ENCODE peak calls at places on chromosome 16, in four cellular contexts. One of them, this sample, is unnamed.

GRCh38 chr16:30621765-30622164 is 11.6 kb upstream of the ZNF689 start:
- DNase-seq in H9: no peak
- DNase-seq in IMR-90: peak; percentile 7
- DNase-seq in H1: no peak
- DNase-seq in this sample: no peak

GRCh38 chr16:57826040-57826434 is 23.7 kb upstream of the KIFC3 start:
- DNase-seq in IMR-90: no peak
- DNase-seq in H1: no peak
- DNase-seq in H9: no peak
- DNase-seq in this sample: no peak

GRCh38 chr16:58543685-58544084 is 28.4 kb downstream of the SETD6 start:
- DNase-seq in IMR-90: no peak
- DNase-seq in H9: no peak
- DNase-seq in H1: no peak
- DNase-seq in this sample: no peak

GRCh38 chr16:57824880-57825279 is 22.6 kb upstream of the KIFC3 start:
- DNase-seq in H1: no peak
- DNase-seq in H9: no peak
- DNase-seq in IMR-90: no peak
- DNase-seq in this sample: peak; percentile 91

GRCh38 chr16:88653101-88653500 is 2.2 kb upstream of the CYBA start:
- DNase-seq in H9: no peak
- DNase-seq in IMR-90: no peak
- DNase-seq in H1: no peak
- DNase-seq in this sample: no peak

GRCh38 chr16:75083826-75084225 is 32.8 kb downstream of the LDHD start:
- DNase-seq in IMR-90: no peak
- DNase-seq in H9: no peak
- DNase-seq in H1: no peak
- DNase-seq in this sample: no peak

GRCh38 chr16:8928467-8928957 is 35.2 kb downstream of the USP7 start:
- DNase-seq in H9: no peak
- DNase-seq in H1: no peak
- DNase-seq in IMR-90: peak; percentile 60
- DNase-seq in this sample: no peak

GRCh38 chr16:49414651-49415050 is 41.0 kb downstream of the C16orf78 start:
- DNase-seq in IMR-90: no peak
- DNase-seq in H9: no peak
- DNase-seq in H1: no peak
- DNase-seq in this sample: no peak

GRCh38 chr16:46714797-46715591 is 25.5 kb downstream of the ORC6 start:
- DNase-seq in H9: no peak
- DNase-seq in IMR-90: no peak
- DNase-seq in H1: no peak
- DNase-seq in this sample: no peak

GRCh38 chr16:53121666-53122065 is 66.9 kb downstream of the CHD9 start:
- DNase-seq in H9: no peak
- DNase-seq in H1: no peak
- DNase-seq in IMR-90: no peak
- DNase-seq in this sample: no peak

GRCh38 chr16:79163666-79164377 is 436.7 kb downstream of the MAF start:
- DNase-seq in H1: no peak
- DNase-seq in H9: no peak
- DNase-seq in IMR-90: no peak
- DNase-seq in this sample: no peak

GRCh38 chr16:27455700-27456099 is 53.7 kb downstream of the IL21R start:
- DNase-seq in H1: no peak
- DNase-seq in H9: no peak
- DNase-seq in IMR-90: no peak
- DNase-seq in this sample: no peak

GRCh38 chr16:2884041-2884451 is 1.0 kb downstream of the FLYWCH2 start:
- DNase-seq in IMR-90: no peak
- DNase-seq in H9: no peak
- DNase-seq in H1: no peak
- DNase-seq in this sample: no peak

GRCh38 chr16:46883353-46883689 is 841 bp upstream of the GPT2 start:
- DNase-seq in H9: no peak
- DNase-seq in H1: no peak
- DNase-seq in IMR-90: no peak
- DNase-seq in this sample: no peak

DNA sequence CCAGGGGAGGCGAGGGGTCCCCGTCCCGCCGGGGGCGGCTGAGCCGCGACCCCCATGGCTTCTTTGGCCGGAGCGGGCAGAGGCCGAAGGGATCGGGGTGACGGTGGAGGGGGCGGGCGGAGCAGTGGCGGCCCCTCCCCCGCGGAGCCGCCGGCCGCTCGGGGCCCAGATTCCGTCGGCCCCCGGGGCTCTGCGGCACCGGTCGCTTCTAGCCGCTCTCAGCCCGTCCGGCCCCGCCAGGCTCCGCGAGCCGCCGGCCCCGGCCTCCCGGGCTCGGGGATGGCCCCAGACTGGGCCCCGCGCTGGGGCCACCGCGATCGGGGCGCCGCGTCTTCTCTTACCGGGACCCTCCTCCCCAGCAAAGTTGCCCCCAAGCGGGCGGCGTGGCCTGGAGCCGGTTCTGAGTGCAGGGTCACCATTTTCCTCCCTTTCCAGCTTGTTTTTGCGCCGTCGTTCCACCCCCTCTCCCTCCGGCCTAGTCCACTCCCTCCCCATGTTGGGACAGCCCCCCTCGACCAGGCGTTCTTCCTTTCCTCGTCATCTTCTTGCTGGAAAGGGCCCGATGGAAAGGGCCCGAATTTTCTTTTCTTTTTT is 768 bp downstream of the NFAT5 start:
- DNase-seq in H1: no peak
- DNase-seq in IMR-90: peak; percentile 68
- DNase-seq in H9: peak; percentile 47
- DNase-seq in this sample: no peak
- H3K9ac ChIP-seq in H1: peak overlapping the region; percentile 77
- H3K9ac ChIP-seq in IMR-90: peak overlapping the region; percentile 99
- H3K9ac ChIP-seq in H9: peak overlapping the region; percentile 76
- H3K9ac ChIP-seq in this sample: peak overlapping the region; percentile 94

GRCh38 chr16:22007509-22008214 is at the start of gene MOSMO:
- DNase-seq in H9: peak; percentile 69
- DNase-seq in H1: no peak
- DNase-seq in IMR-90: peak; percentile 63
- DNase-seq in this sample: peak; percentile 73
- H4K5ac ChIP-seq in H9: no peak within 1 kb of the TSS
- H4K5ac ChIP-seq in H1: no peak within 1 kb of the TSS
- H4K5ac ChIP-seq in IMR-90: peak within 1 kb of the TSS; percentile 70
- H4K5ac ChIP-seq in this sample: no peak within 1 kb of the TSS

GRCh38 chr16:22093952-22094351 is 1.6 kb downstream of the VWA3A start:
- DNase-seq in IMR-90: no peak
- DNase-seq in H9: no peak
- DNase-seq in H1: no peak
- DNase-seq in this sample: no peak

GRCh38 chr16:22091721-22092120 is 620 bp upstream of the VWA3A start:
- DNase-seq in H9: no peak
- DNase-seq in H1: no peak
- DNase-seq in IMR-90: no peak
- DNase-seq in this sample: peak; percentile 18

GRCh38 chr16:22088642-22089041 is 3.7 kb upstream of the VWA3A start:
- DNase-seq in H1: no peak
- DNase-seq in IMR-90: no peak
- DNase-seq in H9: no peak
- DNase-seq in this sample: no peak

GRCh38 chr16:22089910-22090309 is 2.4 kb upstream of the VWA3A start:
- DNase-seq in H1: no peak
- DNase-seq in IMR-90: no peak
- DNase-seq in H9: no peak
- DNase-seq in this sample: no peak

GRCh38 chr16:22092143-22092933 is at the start of gene VWA3A:
- DNase-seq in H1: no peak
- DNase-seq in IMR-90: peak; percentile 64
- DNase-seq in H9: peak; percentile 73
- DNase-seq in this sample: peak; percentile 94
- H3K9ac ChIP-seq in H1: peak within 1 kb of the TSS; percentile 43
- H3K9ac ChIP-seq in IMR-90: no peak within 1 kb of the TSS
- H3K9ac ChIP-seq in H9: no peak within 1 kb of the TSS
- H3K9ac ChIP-seq in this sample: no peak within 1 kb of the TSS

GRCh38 chr16:12257926-12258561 is 281.5 kb downstream of the SNX29 start:
- DNase-seq in H1: no peak
- DNase-seq in IMR-90: no peak
- DNase-seq in H9: peak; percentile 57
- DNase-seq in this sample: peak; percentile 56
- H4K5ac ChIP-seq in H1: no peak overlapping the region
- H4K5ac ChIP-seq in IMR-90: no peak overlapping the region
- H4K5ac ChIP-seq in H9: no peak overlapping the region
- H4K5ac ChIP-seq in this sample: no peak overlapping the region

GRCh38 chr16:17223576-17223975 is 247.2 kb downstream of the XYLT1 start:
- DNase-seq in H9: no peak
- DNase-seq in IMR-90: no peak
- DNase-seq in H1: no peak
- DNase-seq in this sample: no peak
- H3K9ac ChIP-seq in H9: no peak overlapping the region
- H3K9ac ChIP-seq in IMR-90: no peak overlapping the region
- H3K9ac ChIP-seq in H1: no peak overlapping the region
- H3K9ac ChIP-seq in this sample: no peak overlapping the region

GRCh38 chr16:35210681-35211433 is 1751.4 kb downstream of the TP53TG3F start:
- DNase-seq in H9: no peak
- DNase-seq in H1: no peak
- DNase-seq in IMR-90: no peak
- DNase-seq in this sample: no peak

GRCh38 chr16:35203636-35204035 is 1744.2 kb downstream of the TP53TG3F start:
- DNase-seq in H9: no peak
- DNase-seq in IMR-90: no peak
- DNase-seq in H1: no peak
- DNase-seq in this sample: no peak

GRCh38 chr16:35208001-35208935 is 1748.9 kb downstream of the TP53TG3F start:
- DNase-seq in H9: no peak
- DNase-seq in IMR-90: no peak
- DNase-seq in H1: no peak
- DNase-seq in this sample: no peak

DNA sequence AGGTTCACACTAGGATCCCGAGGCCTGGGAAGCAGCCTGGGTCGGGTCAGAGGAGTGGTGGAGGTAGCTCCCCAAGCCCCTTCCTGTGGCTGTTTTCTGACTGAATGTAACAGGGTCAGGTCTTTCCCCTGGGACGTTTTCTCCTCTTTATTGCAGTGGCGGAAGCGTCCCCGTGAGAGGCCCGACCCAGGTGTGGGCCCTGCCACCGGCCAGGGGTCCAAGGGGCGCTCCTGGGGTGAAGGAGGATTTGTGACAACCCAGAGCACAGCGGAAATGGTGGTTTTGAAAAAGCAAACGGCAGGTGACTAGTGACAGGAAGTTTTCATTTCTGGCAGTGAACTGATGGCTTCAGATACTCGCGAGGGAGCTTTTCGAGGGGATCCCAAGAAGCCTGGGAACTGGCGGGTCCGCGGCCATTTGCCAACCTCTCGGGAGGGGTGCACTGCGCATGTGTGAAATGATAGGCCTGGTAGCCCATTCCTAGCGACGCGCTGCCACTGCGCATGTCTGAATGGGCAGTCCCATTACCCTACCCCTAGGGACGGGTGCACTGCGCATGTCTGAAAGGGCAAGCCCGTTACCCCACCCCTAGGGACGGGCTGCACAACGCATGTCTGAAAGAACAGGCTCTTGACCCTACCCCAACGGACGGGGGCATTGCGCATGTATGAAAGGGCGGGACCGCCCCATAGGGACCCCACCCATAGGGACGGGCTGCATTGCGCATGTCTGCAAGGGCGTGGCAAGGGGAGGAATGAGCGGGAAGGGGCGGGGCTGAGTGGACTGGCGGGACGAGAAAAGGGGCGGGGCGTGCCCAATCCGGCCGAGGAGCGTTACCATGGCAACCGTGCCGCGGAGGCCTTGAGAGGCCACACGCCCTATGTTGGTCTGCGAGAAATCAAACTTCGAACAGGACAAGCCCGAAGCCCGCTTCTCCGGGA is 1747.9 kb downstream of the TP53TG3F start:
- DNase-seq in H1: no peak
- DNase-seq in H9: no peak
- DNase-seq in IMR-90: no peak
- DNase-seq in this sample: no peak
- H4K5ac ChIP-seq in H1: no peak overlapping the region
- H4K5ac ChIP-seq in H9: no peak overlapping the region
- H4K5ac ChIP-seq in IMR-90: no peak overlapping the region
- H4K5ac ChIP-seq in this sample: no peak overlapping the region

DNA sequence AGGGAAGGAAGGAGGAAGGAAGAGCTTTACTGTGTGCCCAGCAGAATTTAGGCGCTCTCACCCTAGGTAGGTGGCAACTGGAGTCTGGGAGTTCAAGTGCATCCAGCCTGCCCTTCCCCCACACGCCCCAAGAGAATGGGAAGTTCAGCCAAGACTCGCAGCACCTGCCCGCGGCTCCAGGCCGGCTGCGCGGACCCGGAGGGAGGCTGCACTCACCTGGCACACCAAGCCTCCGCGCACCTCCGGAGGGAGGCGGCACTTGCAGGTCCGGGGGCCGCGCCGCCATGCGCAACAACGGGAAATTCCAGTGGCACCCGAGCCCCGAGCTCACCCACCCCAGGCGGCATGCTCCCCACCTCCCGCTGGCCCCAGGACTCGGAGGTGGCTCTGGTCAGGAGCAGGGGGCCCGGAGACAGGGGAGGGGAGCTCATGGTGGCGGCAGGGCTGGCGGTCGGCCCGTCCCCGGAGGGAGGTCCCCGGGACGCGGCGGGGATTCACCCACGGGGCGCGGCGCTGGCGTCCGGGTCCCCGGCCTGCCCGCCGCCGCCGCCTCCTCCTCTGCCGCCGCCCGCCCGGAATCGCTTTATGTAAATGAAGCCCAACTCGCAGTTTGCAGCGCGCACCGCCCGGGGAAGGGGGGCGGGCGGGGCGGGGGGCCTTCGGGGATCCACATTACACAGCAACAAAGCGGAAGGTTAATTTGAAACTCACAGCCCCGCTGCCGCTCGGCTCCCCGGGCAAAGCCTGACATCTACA is at the start of gene ZFHX3:
- DNase-seq in IMR-90: peak; percentile 49
- DNase-seq in H9: peak; percentile 83
- DNase-seq in H1: no peak
- DNase-seq in this sample: peak; percentile 67
- H3K9ac ChIP-seq in IMR-90: peak within 1 kb of the TSS; percentile 90
- H3K9ac ChIP-seq in H9: no peak within 1 kb of the TSS
- H3K9ac ChIP-seq in H1: no peak within 1 kb of the TSS
- H3K9ac ChIP-seq in this sample: peak within 1 kb of the TSS; percentile 50

DNA sequence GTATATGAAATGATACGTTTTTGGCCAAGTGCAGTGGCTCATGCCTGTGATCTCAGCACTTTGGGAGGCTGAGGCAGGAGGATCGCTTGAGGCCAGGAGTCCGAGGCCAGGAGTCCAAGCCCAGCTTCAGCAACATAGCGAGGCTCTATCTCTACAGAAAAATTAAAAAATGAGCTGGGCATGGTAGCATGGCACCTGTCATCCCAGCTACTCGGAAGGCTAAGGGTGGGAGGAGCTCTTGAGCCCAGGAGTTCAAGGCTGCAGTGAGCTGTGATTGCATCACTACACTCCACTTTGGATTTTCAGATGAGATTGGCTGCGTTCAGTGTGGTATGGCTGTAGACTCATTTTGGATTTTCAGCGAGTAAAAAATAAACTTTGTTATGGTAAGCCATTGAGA is 112.4 kb downstream of the DNAH3 start:
- DNase-seq in IMR-90: no peak
- DNase-seq in H1: no peak
- DNase-seq in H9: no peak
- DNase-seq in this sample: no peak
- H4K5ac ChIP-seq in IMR-90: no peak overlapping the region
- H4K5ac ChIP-seq in H1: no peak overlapping the region
- H4K5ac ChIP-seq in H9: no peak overlapping the region
- H4K5ac ChIP-seq in this sample: no peak overlapping the region

This sample was measured in mesendoderm.